ENCODE peak calls at places on chromosomes 5 and 9, in ten cellular contexts. I is neural crest cell; O is H54; D is amniotic epithelial cell; E is SK-MEL-5; A is epithelial cell of esophagus; U is fibroblast of lung; H is OCI-LY7; Z is CD8-positive, alpha-beta memory T cell; K is K562. X is an unnamed sample.
A peak's percentile ranks its signal among the peaks of the same experiment; 100 is the strongest.

GRCh38 chr5:67677422-67677970 is 480.9 kb upstream of the CD180 start:
- DNase-seq in H (no peak), U (no peak), O (no peak), I (no peak), D (no peak), A (no peak), Z (no peak), K (no peak), E (no peak), X (no peak)

GRCh38 chr9:89356782-89357181 is 38.5 kb downstream of the SECISBP2 start:
- DNase-seq in K (no peak), A (no peak), D (no peak), Z (no peak), I (no peak), E (no peak), H (no peak), O (no peak), U (no peak), X (no peak)

GRCh38 chr5:67897431-67897830 is 318.1 kb upstream of the PIK3R1 start:
- DNase-seq in U (no peak), K (no peak), Z (no peak), I (no peak), A (peak; percentile 89), O (no peak), E (peak; percentile 9), H (no peak), D (peak; percentile 2), X (no peak)

GRCh38 chr5:72402381-72402890 is 82.3 kb downstream of the PTCD2 start:
- DNase-seq in Z (no peak), E (no peak), H (no peak), D (no peak), A (peak; percentile 57), O (no peak), U (peak; percentile 69), I (no peak), K (no peak), X (peak; percentile 83)

GRCh38 chr9:130860458-130861316 is 25.6 kb downstream of the ABL1 start:
- DNase-seq in H (no peak), O (no peak), A (peak; percentile 87), U (peak; percentile 100), D (peak; percentile 90), Z (no peak), E (peak; percentile 85), K (peak; percentile 55), I (no peak), X (peak; percentile 86)

GRCh38 chr9:109793196-109793595 is 13.2 kb downstream of the PALM2AKAP2 start:
- DNase-seq in A (peak; percentile 83), Z (no peak), H (no peak), D (peak; percentile 97), E (peak; percentile 74), O (peak; percentile 92), I (no peak), U (peak; percentile 95), K (no peak), X (peak; percentile 96)

GRCh38 chr5:92500752-92501151 is 1080.3 kb downstream of the NR2F1-AS1 start:
- DNase-seq in O (no peak), E (no peak), K (no peak), U (no peak), A (no peak), I (no peak), Z (no peak), H (no peak), D (no peak), X (no peak)

GRCh38 chr5:156375895-156376495 is 49.0 kb downstream of the SGCD start:
- DNase-seq in A (no peak), I (no peak), U (no peak), K (no peak), H (no peak), Z (no peak), O (no peak), D (no peak), E (no peak), X (no peak)

GRCh38 chr5:171633776-171634470 is 151.7 kb upstream of the SMIM23 start:
- DNase-seq in I (no peak), D (no peak), A (peak; percentile 11), K (no peak), H (peak; percentile 27), E (no peak), U (no peak), Z (no peak), O (no peak), X (no peak)

GRCh38 chr9:95368377-95369160 is 51.1 kb upstream of the FANCC start:
- DNase-seq in A (no peak), K (no peak), I (no peak), Z (no peak), H (no peak), O (no peak), D (no peak), E (no peak), U (no peak), X (no peak)

GRCh38 chr9:111572945-111573604 is 26.4 kb downstream of the PTGR1 start:
- DNase-seq in I (no peak), H (no peak), E (no peak), K (no peak), O (no peak), A (no peak), D (peak; percentile 58), U (peak; percentile 95), Z (no peak), X (peak; percentile 26)

GRCh38 chr9:127133739-127134167 is 11.3 kb upstream of the ANGPTL2 start:
- DNase-seq in Z (no peak), I (no peak), U (peak; percentile 90), O (peak; percentile 67), K (no peak), H (no peak), A (peak; percentile 63), D (peak; percentile 61), E (no peak), X (no peak)

GRCh38 chr5:180787711-180788431 is 14.7 kb downstream of the MGAT1 start:
- DNase-seq in H (no peak), A (no peak), O (no peak), Z (no peak), I (no peak), K (no peak), E (no peak), D (no peak), U (peak; percentile 50), X (no peak)

GRCh38 chr9:33116855-33117254 is 40.4 kb upstream of the SMU1 start:
- DNase-seq in H (no peak), K (no peak), I (no peak), A (no peak), Z (no peak), U (peak; percentile 70), O (no peak), D (no peak), E (peak; percentile 71), X (no peak)

GRCh38 chr9:137175345-137175961 is 3.6 kb upstream of the TMEM210 start:
- DNase-seq in Z (no peak), O (no peak), K (peak; percentile 28), A (no peak), I (no peak), D (no peak), H (no peak), U (no peak), E (no peak), X (no peak)

GRCh38 chr5:71778678-71779276 is 59.7 kb downstream of the CARTPT start:
- DNase-seq in U (peak; percentile 36), E (peak; percentile 55), D (no peak), H (peak; percentile 59), O (peak; percentile 15), K (no peak), Z (no peak), I (no peak), A (peak; percentile 58), X (no peak)

GRCh38 chr9:69919461-69920061 is 98.9 kb downstream of the CFAP95 start:
- DNase-seq in Z (no peak), E (peak; percentile 77), K (peak; percentile 30), D (peak; percentile 61), O (peak; percentile 42), A (peak; percentile 61), U (peak; percentile 56), H (peak; percentile 54), I (no peak), X (no peak)

GRCh38 chr5:179293276-179293675 is 52.0 kb downstream of the ADAMTS2 start:
- DNase-seq in K (no peak), O (no peak), U (peak; percentile 29), A (no peak), Z (no peak), H (no peak), E (no peak), D (no peak), I (no peak), X (no peak)

GRCh38 chr9:104544644-104545043 is 8.0 kb upstream of the OR13C3 start:
- DNase-seq in I (no peak), U (no peak), K (no peak), O (no peak), D (no peak), A (no peak), E (no peak), H (no peak), Z (no peak), X (no peak)

GRCh38 chr5:181053760-181054122 is 13.7 kb downstream of the BTNL9 start:
- DNase-seq in A (no peak), H (peak; percentile 73), D (no peak), K (no peak), O (no peak), U (no peak), E (no peak), I (no peak), Z (no peak), X (no peak)

GRCh38 chr5:87829214-87829551 is 416.5 kb upstream of the CCNH start:
- DNase-seq in I (no peak), Z (no peak), O (peak; percentile 4), U (peak; percentile 93), E (peak; percentile 14), H (no peak), A (peak; percentile 49), D (no peak), K (no peak), X (no peak)

GRCh38 chr5:139855451-139855850 is 59.8 kb downstream of the PSD2 start:
- DNase-seq in O (no peak), U (no peak), E (no peak), D (no peak), I (no peak), H (no peak), A (no peak), K (no peak), Z (no peak), X (no peak)

GRCh38 chr5:122029818-122030217 is 48.2 kb downstream of the LOX start:
- DNase-seq in Z (no peak), D (no peak), A (no peak), K (no peak), O (no peak), I (no peak), E (no peak), U (no peak), H (no peak), X (no peak)

GRCh38 chr9:136969150-136969549 is 8.2 kb upstream of the PTGDS start:
- DNase-seq in H (no peak), A (no peak), D (no peak), K (no peak), U (no peak), I (no peak), Z (no peak), O (no peak), E (no peak), X (no peak)

GRCh38 chr5:11477786-11478185 is 426.5 kb downstream of the CTNND2 start:
- DNase-seq in E (no peak), Z (no peak), U (peak; percentile 79), O (no peak), D (no peak), K (no peak), I (no peak), A (no peak), H (no peak), X (no peak)

GRCh38 chr5:143887901-143888648 is 76.1 kb downstream of the HMHB1 start:
- DNase-seq in H (no peak), D (peak; percentile 82), I (no peak), Z (no peak), O (peak; percentile 19), K (no peak), U (peak; percentile 90), A (no peak), E (no peak), X (peak; percentile 77)

GRCh38 chr9:72442212-72442607 is 77.2 kb upstream of the ZFAND5 start:
- DNase-seq in U (peak; percentile 96), D (peak; percentile 93), A (peak; percentile 89), Z (no peak), O (peak; percentile 58), E (no peak), I (no peak), K (no peak), H (no peak), X (peak; percentile 68)

GRCh38 chr5:142104491-142104890 is 4.1 kb upstream of the NDFIP1 start:
- DNase-seq in O (no peak), D (no peak), U (no peak), E (no peak), I (no peak), A (no peak), H (no peak), K (no peak), Z (no peak), X (no peak)